ENCODE peak calls at places on chromosomes 12 and 14, in nine cellular contexts. W is ureter; C is T-helper 9 cell; Q is stromal cell of bone marrow; L is GM06990; F is activated T-helper 1 cell treated with anti-CD3 and anti-CD28 coated beads, Interleukin-2, amount 50 U/mL, for 16 hours; O is naive thymus-derived CD8-positive, alpha-beta T cell; T is right cardiac atrium; I is fibroblast of mammary gland. U is an unnamed sample.

GRCh38 chr14:23094666-23095195 is at the start of gene ACIN1:
- DNase-seq in L (peak; percentile 97), Q (peak; percentile 75), C (no peak), F (peak; percentile 43), T (peak; percentile 88), I (peak; percentile 84), O (no peak), W (peak; percentile 78), U (peak; percentile 89)

GRCh38 chr12:2639020-2639298 is 155.8 kb upstream of the FKBP4 start:
- DNase-seq in I (no peak), L (no peak), O (no peak), W (no peak), T (no peak), Q (no peak), F (no peak), C (no peak), U (no peak)

GRCh38 chr12:132408626-132409494 is 79.5 kb upstream of the GALNT9 start:
- DNase-seq in L (no peak), T (peak; percentile 53), O (no peak), Q (no peak), F (no peak), I (no peak), W (no peak), C (no peak), U (no peak)

GRCh38 chr14:39426605-39427004 is 5.6 kb downstream of the FBXO33 start:
- DNase-seq in L (no peak), F (no peak), W (no peak), T (no peak), Q (peak; percentile 48), O (no peak), C (no peak), I (peak; percentile 74), U (peak; percentile 54)

GRCh38 chr12:52800259-52800917 is 4.5 kb upstream of the KRT3 start:
- DNase-seq in F (no peak), C (no peak), I (no peak), Q (no peak), W (no peak), L (no peak), O (no peak), T (no peak), U (no peak)

GRCh38 chr12:68792952-68793351 is 15.0 kb upstream of the MDM2 start:
- DNase-seq in I (peak; percentile 47), L (peak; percentile 13), C (no peak), Q (no peak), F (no peak), T (no peak), O (no peak), W (peak; percentile 7), U (peak; percentile 61)

GRCh38 chr14:100588671-100589070 is 1.5 kb upstream of the BEGAIN start:
- DNase-seq in C (no peak), L (no peak), W (no peak), Q (no peak), I (no peak), O (no peak), F (no peak), T (no peak), U (no peak)

GRCh38 chr14:99995700-99996356 is 69.4 kb upstream of the EVL start:
- DNase-seq in W (peak; percentile 67), T (peak; percentile 58), O (peak; percentile 55), C (peak; percentile 56), Q (no peak), F (peak; percentile 35), L (peak; percentile 57), I (peak; percentile 65), U (peak; percentile 64)

GRCh38 chr14:57293851-57294837 is 25.4 kb downstream of the AP5M1 start:
- DNase-seq in L (no peak), C (no peak), I (peak; percentile 27), W (no peak), T (no peak), O (no peak), F (no peak), Q (peak; percentile 8), U (peak; percentile 8)

GRCh38 chr12:127548123-127548553 is 718.8 kb upstream of the TMEM132C start:
- DNase-seq in Q (peak; percentile 63), C (no peak), I (peak; percentile 81), W (no peak), F (no peak), T (no peak), L (no peak), O (no peak), U (peak; percentile 80)

GRCh38 chr14:38384746-38385145 is 128.9 kb upstream of the CLEC14A start:
- DNase-seq in Q (no peak), F (no peak), O (no peak), L (no peak), C (no peak), T (no peak), W (no peak), I (no peak), U (no peak)

GRCh38 chr12:43357141-43357540 is 194.9 kb downstream of the ADAMTS20 start:
- DNase-seq in W (no peak), I (peak; percentile 30), L (no peak), F (no peak), Q (no peak), O (no peak), C (no peak), T (no peak), U (no peak)

GRCh38 chr12:129193263-129193871 is 340.1 kb downstream of the GLT1D1 start:
- DNase-seq in Q (no peak), I (peak; percentile 5), L (no peak), C (no peak), T (no peak), O (no peak), F (no peak), W (no peak), U (no peak)

GRCh38 chr14:52853522-52853854 is 62.1 kb upstream of the GNPNAT1 start:
- DNase-seq in Q (no peak), I (peak; percentile 10), C (no peak), F (no peak), O (no peak), L (no peak), T (no peak), W (no peak), U (no peak)

GRCh38 chr12:96831346-96831745 is 75.7 kb upstream of the NEDD1 start:
- DNase-seq in Q (no peak), C (no peak), I (no peak), O (no peak), F (no peak), L (no peak), T (no peak), W (no peak), U (no peak)

GRCh38 chr12:52423035-52423434 is 11.1 kb downstream of the KRT75 start:
- DNase-seq in C (no peak), W (no peak), Q (no peak), F (no peak), O (no peak), T (no peak), L (no peak), I (peak; percentile 14), U (no peak)

GRCh38 chr12:121792607-121793500 is 634 bp downstream of the RHOF start:
- DNase-seq in W (peak; percentile 57), F (no peak), O (peak; percentile 60), T (peak; percentile 84), C (peak; percentile 49), I (no peak), L (peak; percentile 82), Q (no peak), U (no peak)

GRCh38 chr12:62730649-62731377 is 204.1 kb downstream of the PPM1H start:
- DNase-seq in C (no peak), T (no peak), Q (peak; percentile 89), O (no peak), L (no peak), W (no peak), F (no peak), I (peak; percentile 81), U (peak; percentile 68)

GRCh38 chr12:79098530-79098929 is 234.0 kb downstream of the SYT1 start:
- DNase-seq in L (no peak), T (no peak), C (no peak), W (no peak), Q (no peak), I (peak; percentile 7), F (no peak), O (no peak), U (no peak)

GRCh38 chr14:65853407-65853955 is 441.0 kb downstream of the FUT8 start:
- DNase-seq in I (no peak), W (no peak), T (no peak), L (no peak), F (no peak), C (no peak), O (no peak), Q (no peak), U (no peak)

GRCh38 chr12:51825216-51825615 is 23.3 kb downstream of the FIGNL2 start:
- DNase-seq in O (no peak), L (no peak), W (no peak), T (no peak), F (no peak), I (no peak), Q (no peak), C (no peak), U (no peak)

GRCh38 chr12:76025601-76026575 is 5.7 kb downstream of the PHLDA1 start:
- DNase-seq in I (peak; percentile 82), C (no peak), O (no peak), T (no peak), Q (peak; percentile 74), W (no peak), L (no peak), F (no peak), U (peak; percentile 25)

GRCh38 chr14:62126885-62127478 is 364.8 kb downstream of the SNAPC1 start:
- DNase-seq in W (no peak), T (no peak), I (peak; percentile 63), L (no peak), Q (peak; percentile 39), O (peak; percentile 23), F (no peak), C (no peak), U (peak; percentile 62)

GRCh38 chr12:112393328-112393727 is 11.1 kb upstream of the HECTD4 start:
- DNase-seq in W (no peak), O (no peak), C (no peak), L (no peak), I (no peak), F (no peak), Q (no peak), T (no peak), U (no peak)

GRCh38 chr12:52200086-52200782 is 8.4 kb upstream of the KRT80 start:
- DNase-seq in W (no peak), T (peak; percentile 49), C (no peak), I (no peak), Q (no peak), O (no peak), F (no peak), L (no peak), U (no peak)

GRCh38 chr12:98417303-98417702 is 98.1 kb upstream of the TMPO start:
- DNase-seq in L (no peak), I (peak; percentile 29), Q (no peak), O (no peak), T (no peak), F (no peak), C (no peak), W (no peak), U (no peak)